ENCODE peak calls at places on chromosomes 12 and 14, in six cellular contexts. I is mesothelial cell of epicardium, E is progenitor cell of endocrine pancreas, L is body of pancreas, S is Calu3, A is NCI-H1105. X is an unnamed sample.

GRCh38 chr14:38198425-38198824 is 9.3 kb upstream of the SSTR1 start:
- DNase-seq in I (no peak), E (no peak), L (no peak), S (no peak), A (no peak), X (no peak)

GRCh38 chr14:64200170-64200569 is 94.0 kb downstream of the ESR2 start:
- DNase-seq in I (no peak), E (no peak), L (peak), S (no peak), A (no peak), X (no peak)

GRCh38 chr12:93185369-93185741 is 192.4 kb upstream of the NUDT4 start:
- DNase-seq in I (no peak), E (no peak), L (no peak), S (no peak), A (no peak), X (no peak)

GRCh38 chr12:53558631-53559030 is 51.3 kb upstream of the NPFF start:
- DNase-seq in I (no peak), E (no peak), L (no peak), S (no peak), A (no peak), X (no peak)

GRCh38 chr14:40058916-40059897 is 627.0 kb upstream of the FBXO33 start:
- DNase-seq in I (no peak), E (no peak), L (no peak), S (no peak), A (no peak), X (no peak)

GRCh38 chr14:91689608-91690007 is 42.3 kb downstream of the CATSPERB start:
- DNase-seq in I (no peak), E (no peak), L (no peak), S (no peak), A (no peak), X (no peak)

GRCh38 chr12:64110864-64111263 is 111.2 kb downstream of the KICS2 start:
- DNase-seq in I (no peak), E (no peak), L (no peak), S (no peak), A (no peak), X (no peak)

GRCh38 chr12:114636723-114637480 is 47.1 kb downstream of the TBX3 start:
- DNase-seq in I (no peak), E (no peak), L (no peak), S (peak), A (no peak), X (no peak)

GRCh38 chr12:92927436-92928116 is 1.5 kb downstream of the EEA1 start:
- DNase-seq in I (no peak), E (no peak), L (no peak), S (no peak), A (no peak), X (no peak)

GRCh38 chr12:30806989-30807694 is 52.4 kb upstream of the CAPRIN2 start:
- DNase-seq in I (no peak), E (no peak), L (peak), S (peak), A (peak), X (no peak)

GRCh38 chr12:3560295-3560620 is 69.3 kb downstream of the PRMT8 start:
- DNase-seq in I (no peak), E (no peak), L (no peak), S (no peak), A (no peak), X (no peak)

GRCh38 chr12:29578070-29578469 is 80.6 kb upstream of the OVCH1 start:
- DNase-seq in I (no peak), E (no peak), L (no peak), S (no peak), A (no peak), X (no peak)

GRCh38 chr12:62291888-62292760 is 31.9 kb downstream of the USP15 start:
- DNase-seq in I (no peak), E (no peak), L (no peak), S (peak), A (no peak), X (peak)

GRCh38 chr14:79584679-79585078 is 626.6 kb downstream of the DIO2 start:
- DNase-seq in I (no peak), E (no peak), L (peak), S (peak), A (no peak), X (no peak)

GRCh38 chr12:76457010-76457409 is 102.6 kb downstream of the OSBPL8 start:
- DNase-seq in I (no peak), E (no peak), L (no peak), S (no peak), A (no peak), X (no peak)

GRCh38 chr14:22739423-22739822 is 27.1 kb upstream of the OXA1L start:
- DNase-seq in I (no peak), E (no peak), L (no peak), S (no peak), A (no peak), X (no peak)

GRCh38 chr14:61893371-61893940 is 131.2 kb downstream of the SNAPC1 start:
- DNase-seq in I (no peak), E (no peak), L (no peak), S (no peak), A (no peak), X (no peak)

GRCh38 chr14:52175982-52176502 is 91.5 kb upstream of the PTGDR start:
- DNase-seq in I (no peak), E (no peak), L (peak), S (no peak), A (no peak), X (peak)

GRCh38 chr12:104520242-104520900 is 63.6 kb downstream of the CHST11 start:
- DNase-seq in I (no peak), E (no peak), L (no peak), S (no peak), A (peak), X (no peak)

GRCh38 chr14:68807148-68807600 is 14.3 kb upstream of the ZFP36L1 start:
- DNase-seq in I (no peak), E (no peak), L (peak), S (peak), A (no peak), X (no peak)

GRCh38 chr14:33629721-33630287 is 321.1 kb downstream of the EGLN3 start:
- DNase-seq in I (no peak), E (no peak), L (no peak), S (no peak), A (no peak), X (no peak)

GRCh38 chr12:1853716-1854115 is 33.4 kb downstream of the LRTM2 start:
- DNase-seq in I (no peak), E (no peak), L (no peak), S (no peak), A (no peak), X (no peak)

GRCh38 chr14:53027031-53027430 is 76.2 kb upstream of the FERMT2 start:
- DNase-seq in I (no peak), E (no peak), L (no peak), S (no peak), A (no peak), X (no peak)

GRCh38 chr12:6570264-6570887 is 2.3 kb upstream of the NOP2 start:
- DNase-seq in I (no peak), E (peak), L (peak), S (peak), A (peak), X (no peak)

GRCh38 chr14:28765907-28766504 is 581 bp upstream of the FOXG1 start:
- DNase-seq in I (no peak), E (no peak), L (no peak), S (no peak), A (peak), X (no peak)

GRCh38 chr12:28866296-28866695 is 282.8 kb upstream of the FAR2 start:
- DNase-seq in I (no peak), E (no peak), L (no peak), S (no peak), A (no peak), X (no peak)

GRCh38 chr14:33475623-33476022 is 475.3 kb downstream of the EGLN3 start:
- DNase-seq in I (no peak), E (peak), L (peak), S (peak), A (peak), X (no peak)

GRCh38 chr14:69693823-69694729 is 72.9 kb upstream of the SRSF5 start:
- DNase-seq in I (no peak), E (no peak), L (peak), S (peak), A (no peak), X (no peak)

GRCh38 chr12:104501641-104502040 is 44.9 kb downstream of the CHST11 start:
- DNase-seq in I (no peak), E (no peak), L (peak), S (no peak), A (no peak), X (no peak)

GRCh38 chr12:25583545-25583944 is 30.5 kb upstream of the LMNTD1 start:
- DNase-seq in I (no peak), E (no peak), L (peak), S (peak), A (peak), X (no peak)

GRCh38 chr14:76761198-76761848 is at the start of gene VASH1:
- DNase-seq in I (peak), E (peak), L (peak), S (peak), A (peak), X (peak)

GRCh38 chr12:12653922-12654321 is 42.1 kb downstream of the GPR19 start:
- DNase-seq in I (no peak), E (no peak), L (no peak), S (no peak), A (no peak), X (no peak)

GRCh38 chr12:92623386-92623785 is 79.4 kb upstream of the PLEKHG7 start:
- DNase-seq in I (no peak), E (no peak), L (no peak), S (no peak), A (no peak), X (no peak)

GRCh38 chr12:115771065-115771464 is 506.4 kb downstream of the MED13L start:
- DNase-seq in I (no peak), E (no peak), L (no peak), S (no peak), A (no peak), X (no peak)

GRCh38 chr12:31729728-31730127 is 907 bp upstream of the AMN1 start:
- DNase-seq in I (no peak), E (no peak), L (no peak), S (no peak), A (no peak), X (no peak)

GRCh38 chr14:39108791-39109190 is 5.3 kb upstream of the GEMIN2 start:
- DNase-seq in I (no peak), E (no peak), L (no peak), S (no peak), A (no peak), X (no peak)

X was measured in stimulated activated CD8-positive, alpha-beta memory T cell treated with anti-CD3 and anti-CD28 coated beads, Interleukin-15, amount 100 ng/mL, for 4 hours.